ENCODE peak calls at places on chromosomes 2 and 18, in ten cellular contexts. C, D, S, O, L, R, K, F, T and H are unnamed samples.

GRCh38 chr2:67399144-67399543 is 2.0 kb downstream of the ETAA1 start:
- DNase-seq in C (no peak), D (no peak), S (no peak), O (no peak), L (peak), R (peak), K (no peak), F (no peak), T (no peak), H (no peak)

GRCh38 chr2:97992836-97993825 is 2.6 kb downstream of the TMEM131 start:
- DNase-seq in C (no peak), D (no peak), S (no peak), O (no peak), L (no peak), R (peak), K (peak), F (no peak), T (peak), H (peak)

GRCh38 chr2:152016175-152017120 is 82.4 kb downstream of the CACNB4 start:
- DNase-seq in C (no peak), D (no peak), S (no peak), O (no peak), L (no peak), R (no peak), K (no peak), F (no peak), T (no peak), H (no peak)

GRCh38 chr2:1802046-1802445 is 57.7 kb upstream of the PXDN start:
- DNase-seq in C (no peak), D (no peak), S (no peak), O (no peak), L (no peak), R (no peak), K (no peak), F (no peak), T (no peak), H (no peak)

GRCh38 chr2:200662727-200663126 is 76.9 kb downstream of the AOX1 start:
- DNase-seq in C (peak), D (no peak), S (peak), O (no peak), L (peak), R (peak), K (peak), F (no peak), T (peak), H (peak)

GRCh38 chr18:71665131-71665530 is 879.0 kb downstream of the CBLN2 start:
- DNase-seq in C (no peak), D (no peak), S (peak), O (no peak), L (no peak), R (peak), K (peak), F (no peak), T (no peak), H (no peak)

GRCh38 chr2:140586379-140586778 is 1544.4 kb downstream of the LRP1B start:
- DNase-seq in C (peak), D (no peak), S (peak), O (no peak), L (peak), R (peak), K (peak), F (peak), T (peak), H (peak)

GRCh38 chr2:177056540-177056939 is 156.1 kb upstream of the HNRNPA3 start:
- DNase-seq in C (no peak), D (no peak), S (no peak), O (no peak), L (no peak), R (no peak), K (no peak), F (peak), T (no peak), H (no peak)

GRCh38 chr2:85827879-85828569 is 60.8 kb downstream of the ST3GAL5 start:
- DNase-seq in C (no peak), D (no peak), S (no peak), O (no peak), L (no peak), R (no peak), K (no peak), F (peak), T (no peak), H (no peak)

GRCh38 chr2:45851576-45852304 is 200.3 kb downstream of the PRKCE start:
- DNase-seq in C (peak), D (no peak), S (peak), O (no peak), L (peak), R (peak), K (peak), F (no peak), T (peak), H (peak)

GRCh38 chr2:150866431-150866830 is 379.0 kb upstream of the RND3 start:
- DNase-seq in C (peak), D (no peak), S (peak), O (no peak), L (no peak), R (no peak), K (peak), F (no peak), T (peak), H (peak)

GRCh38 chr18:24502621-24503020 is 42.2 kb downstream of the HRH4 start:
- DNase-seq in C (no peak), D (no peak), S (no peak), O (no peak), L (no peak), R (peak), K (no peak), F (no peak), T (no peak), H (no peak)

DNA sequence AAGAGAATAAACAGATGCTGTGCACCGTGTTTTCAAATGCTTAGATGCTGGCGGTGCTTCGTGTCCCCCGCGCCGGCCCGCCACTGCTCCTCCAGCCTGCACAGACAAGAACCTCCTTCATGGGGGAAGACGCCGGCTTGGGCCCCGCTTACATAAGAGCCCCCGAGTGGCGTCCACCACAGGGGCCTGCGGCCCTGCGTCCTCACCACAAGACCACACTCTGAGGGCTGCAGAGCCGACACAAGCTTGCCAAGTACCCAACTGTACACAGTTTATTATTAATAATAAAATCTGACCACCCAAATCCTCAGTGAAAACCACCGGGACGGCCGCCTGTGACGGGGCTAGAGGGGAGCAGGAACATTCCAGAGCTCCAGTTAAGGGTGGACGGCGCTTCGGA is 232.2 kb downstream of the HDAC4 start:
- DNase-seq in C (no peak), D (peak), S (no peak), O (no peak), L (no peak), R (no peak), K (no peak), F (no peak), T (no peak), H (no peak)
- TF ChIP-seq CTCF in C (no peak), D (no peak), S (no peak), O (no peak), L (no peak), R (no peak), K (no peak), F (no peak), T (no peak), H (no peak)

GRCh38 chr2:29644949-29645348 is 276.4 kb downstream of the ALK start:
- DNase-seq in C (no peak), D (no peak), S (no peak), O (no peak), L (no peak), R (peak), K (no peak), F (no peak), T (no peak), H (no peak)
- TF ChIP-seq CTCF in C (no peak), D (no peak), S (no peak), O (no peak), L (peak), R (peak), K (peak), F (peak), T (no peak), H (peak)

DNA sequence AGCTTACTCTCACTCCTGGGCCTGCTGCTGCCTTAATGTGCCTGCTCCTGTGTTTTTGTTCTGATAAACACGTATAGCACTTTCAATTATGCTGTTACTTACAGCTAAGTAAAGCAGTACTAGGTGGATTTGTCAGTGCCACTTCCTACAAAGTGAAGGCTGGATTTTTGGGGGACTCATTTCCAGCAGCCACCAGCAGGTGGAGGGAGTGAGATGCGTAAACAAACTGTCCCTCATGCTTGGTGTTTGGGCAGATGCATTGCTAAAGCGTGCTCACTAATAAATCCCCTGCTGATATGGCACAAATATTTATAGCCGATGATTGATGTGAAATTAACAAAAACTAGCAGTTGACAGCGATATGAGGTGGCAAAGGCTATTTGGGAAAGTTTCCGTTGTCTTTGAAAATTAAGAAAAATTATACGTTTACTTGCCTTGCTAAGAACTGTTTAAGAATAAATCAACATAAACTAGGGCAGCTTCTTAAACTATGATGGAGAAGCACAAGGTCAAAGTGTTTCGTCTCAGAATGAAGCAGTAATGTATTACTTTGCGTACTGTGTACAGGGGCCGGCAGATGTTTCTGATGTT is 101.7 kb downstream of the AGAP1 start:
- DNase-seq in C (peak), D (peak), S (peak), O (peak), L (peak), R (peak), K (peak), F (peak), T (peak), H (peak)
- TF ChIP-seq CTCF in C (peak), D (peak), S (peak), O (peak), L (peak), R (peak), K (peak), F (peak), T (peak), H (peak)

DNA sequence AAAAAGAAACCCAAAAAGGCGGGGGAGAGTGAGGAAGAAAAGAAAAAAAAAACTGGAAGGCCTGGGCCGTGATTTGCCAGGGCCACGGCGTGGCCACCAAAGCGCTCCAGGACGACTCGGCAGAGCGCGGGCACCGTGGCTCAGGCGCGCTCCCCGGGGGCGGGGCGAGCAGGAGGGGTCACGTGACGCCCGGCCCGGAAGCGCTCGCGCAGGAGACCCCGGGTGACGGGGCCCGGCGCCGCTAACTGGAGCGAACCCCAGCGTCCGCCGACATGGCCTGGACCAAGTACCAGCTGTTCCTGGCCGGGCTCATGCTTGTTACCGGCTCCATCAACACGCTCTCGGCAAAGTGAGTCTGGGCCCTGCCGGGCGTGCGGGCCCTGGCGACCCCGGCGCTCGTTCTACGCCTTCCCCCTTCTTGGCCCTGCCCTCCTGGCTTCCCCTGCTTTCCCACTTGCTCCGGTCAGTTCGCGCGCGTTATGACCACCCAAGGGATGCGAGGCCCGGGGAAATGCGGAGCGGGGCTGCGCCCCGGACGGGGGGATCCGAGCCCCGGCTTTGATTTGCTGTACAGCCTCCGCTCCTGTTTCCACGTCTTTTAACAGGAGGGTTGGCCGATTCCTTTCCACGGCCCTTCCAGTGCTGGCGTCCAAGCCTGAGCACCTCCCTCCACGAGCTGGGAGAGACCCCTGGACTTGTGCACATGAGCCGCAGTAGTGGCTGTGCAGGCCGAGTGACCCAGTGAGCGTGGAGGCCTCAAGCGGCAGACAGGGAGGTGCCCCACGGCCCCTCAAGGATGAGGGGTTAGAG is at the start of gene SLC35F6:
- DNase-seq in C (peak), D (peak), S (peak), O (peak), L (peak), R (peak), K (peak), F (peak), T (peak), H (peak)
- TF ChIP-seq CTCF in C (no peak), D (no peak), S (no peak), O (no peak), L (no peak), R (no peak), K (no peak), F (no peak), T (no peak), H (no peak)

GRCh38 chr2:154507186-154507585 is 191.3 kb upstream of the KCNJ3 start:
- DNase-seq in C (no peak), D (no peak), S (no peak), O (no peak), L (no peak), R (no peak), K (no peak), F (no peak), T (no peak), H (no peak)
- TF ChIP-seq CTCF in C (no peak), D (no peak), S (no peak), O (no peak), L (no peak), R (no peak), K (no peak), F (peak), T (no peak), H (no peak)